ENCODE peak calls at places on chromosome 14, in six cellular contexts. Y is left ventricle myocardium inferior; B is A673; P is CD4-positive, alpha-beta memory T cell; U is CD4-positive, alpha-beta T cell; S is Panc1. A is an unnamed sample.

GRCh38 chr14:60655114-60655897 is 6.0 kb upstream of the SIX1 start:
- DNase-seq in B (no peak), S (no peak), U (no peak), Y (no peak), P (no peak), A (no peak)

GRCh38 chr14:90191154-90191553 is 65.2 kb upstream of the PSMC1 start:
- DNase-seq in Y (no peak), U (no peak), B (no peak), P (no peak), S (no peak), A (no peak)

GRCh38 chr14:96309907-96310330 is 53.2 kb downstream of the ATG2B start:
- DNase-seq in Y (no peak), U (no peak), P (no peak), S (no peak), B (peak; percentile 9), A (no peak)

GRCh38 chr14:58865520-58866281 is 227.9 kb downstream of the DACT1 start:
- DNase-seq in P (no peak), B (no peak), S (no peak), Y (no peak), U (no peak), A (no peak)

GRCh38 chr14:60807247-60807646 is 72.7 kb downstream of the MNAT1 start:
- DNase-seq in P (no peak), S (no peak), B (no peak), Y (no peak), U (no peak), A (no peak)

GRCh38 chr14:55339770-55340169 is 68.5 kb downstream of the FBXO34 start:
- DNase-seq in U (no peak), P (no peak), Y (no peak), S (no peak), B (no peak), A (no peak)

GRCh38 chr14:65927871-65928270 is 515.3 kb downstream of the FUT8 start:
- DNase-seq in B (no peak), Y (no peak), S (no peak), P (peak; percentile 73), U (peak; percentile 52), A (no peak)

GRCh38 chr14:106044949-106045596 is 518.7 kb downstream of the TMEM121 start:
- DNase-seq in Y (no peak), S (peak; percentile 2), U (peak; percentile 65), P (peak; percentile 66), B (peak; percentile 79), A (no peak)

GRCh38 chr14:28157289-28157869 is 609.2 kb upstream of the FOXG1 start:
- DNase-seq in B (no peak), S (no peak), Y (no peak), P (no peak), U (no peak), A (no peak)

GRCh38 chr14:100015251-100015655 is 50.0 kb upstream of the EVL start:
- DNase-seq in P (no peak), B (no peak), Y (no peak), U (no peak), S (no peak), A (no peak)

DNA sequence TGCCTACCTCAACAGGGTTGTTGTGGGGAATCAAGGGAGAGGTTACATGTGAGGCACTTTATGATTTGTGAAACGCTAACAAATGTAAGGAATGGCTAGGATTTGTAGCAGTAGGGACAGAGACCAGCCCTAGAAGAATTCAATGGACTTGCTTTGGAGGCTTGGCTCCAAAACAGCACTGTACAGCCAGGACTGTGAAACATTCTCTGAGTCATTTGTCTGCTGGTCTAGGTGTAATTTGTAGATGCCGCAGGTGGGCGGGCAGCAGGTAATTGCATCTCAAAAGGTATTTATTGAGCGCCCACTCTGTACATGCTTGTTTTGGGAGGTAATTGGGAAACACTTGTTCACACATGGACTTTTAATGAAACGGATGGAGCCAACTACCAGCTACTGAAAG is 11.4 kb downstream of the SLC7A8 start:
- DNase-seq in P (no peak), Y (no peak), B (no peak), U (no peak), S (no peak), A (no peak)
- H3K27ac ChIP-seq in P (no peak overlapping the region), Y (no peak overlapping the region), B (no peak overlapping the region), U (no peak overlapping the region), S (no peak overlapping the region), A (no peak overlapping the region)

GRCh38 chr14:53946404-53947400 is 9.9 kb downstream of the BMP4 start:
- DNase-seq in U (no peak), Y (no peak), S (no peak), B (no peak), P (no peak), A (no peak)
- H3K27ac ChIP-seq in U (no peak overlapping the region), Y (no peak overlapping the region), S (no peak overlapping the region), B (no peak overlapping the region), P (no peak overlapping the region), A (no peak overlapping the region)

GRCh38 chr14:35369701-35370191 is 34.8 kb downstream of the NFKBIA start:
- DNase-seq in P (no peak), Y (no peak), U (no peak), B (no peak), S (no peak), A (peak; percentile 12)

GRCh38 chr14:35368139-35368460 is 36.4 kb downstream of the NFKBIA start:
- DNase-seq in B (no peak), Y (no peak), P (no peak), S (no peak), U (no peak), A (no peak)

GRCh38 chr14:35367056-35367372 is 37.5 kb downstream of the NFKBIA start:
- DNase-seq in B (no peak), S (no peak), U (no peak), Y (no peak), P (no peak), A (no peak)

GRCh38 chr14:35368993-35369392 is 35.6 kb downstream of the NFKBIA start:
- DNase-seq in U (no peak), B (no peak), Y (no peak), P (no peak), S (no peak), A (no peak)

GRCh38 chr14:35368583-35368982 is 36.0 kb downstream of the NFKBIA start:
- DNase-seq in P (no peak), S (no peak), U (no peak), Y (no peak), B (no peak), A (no peak)
- H3K27ac ChIP-seq in P (no peak overlapping the region), S (peak overlapping the region; percentile 82), U (no peak overlapping the region), Y (no peak overlapping the region), B (no peak overlapping the region), A (no peak overlapping the region)

GRCh38 chr14:30822080-30822571 is 52.2 kb upstream of the COCH start:
- DNase-seq in U (no peak), S (no peak), Y (no peak), P (no peak), B (no peak), A (no peak)
- H3K27ac ChIP-seq in U (no peak overlapping the region), S (no peak overlapping the region), Y (no peak overlapping the region), P (no peak overlapping the region), B (no peak overlapping the region), A (no peak overlapping the region)

DNA sequence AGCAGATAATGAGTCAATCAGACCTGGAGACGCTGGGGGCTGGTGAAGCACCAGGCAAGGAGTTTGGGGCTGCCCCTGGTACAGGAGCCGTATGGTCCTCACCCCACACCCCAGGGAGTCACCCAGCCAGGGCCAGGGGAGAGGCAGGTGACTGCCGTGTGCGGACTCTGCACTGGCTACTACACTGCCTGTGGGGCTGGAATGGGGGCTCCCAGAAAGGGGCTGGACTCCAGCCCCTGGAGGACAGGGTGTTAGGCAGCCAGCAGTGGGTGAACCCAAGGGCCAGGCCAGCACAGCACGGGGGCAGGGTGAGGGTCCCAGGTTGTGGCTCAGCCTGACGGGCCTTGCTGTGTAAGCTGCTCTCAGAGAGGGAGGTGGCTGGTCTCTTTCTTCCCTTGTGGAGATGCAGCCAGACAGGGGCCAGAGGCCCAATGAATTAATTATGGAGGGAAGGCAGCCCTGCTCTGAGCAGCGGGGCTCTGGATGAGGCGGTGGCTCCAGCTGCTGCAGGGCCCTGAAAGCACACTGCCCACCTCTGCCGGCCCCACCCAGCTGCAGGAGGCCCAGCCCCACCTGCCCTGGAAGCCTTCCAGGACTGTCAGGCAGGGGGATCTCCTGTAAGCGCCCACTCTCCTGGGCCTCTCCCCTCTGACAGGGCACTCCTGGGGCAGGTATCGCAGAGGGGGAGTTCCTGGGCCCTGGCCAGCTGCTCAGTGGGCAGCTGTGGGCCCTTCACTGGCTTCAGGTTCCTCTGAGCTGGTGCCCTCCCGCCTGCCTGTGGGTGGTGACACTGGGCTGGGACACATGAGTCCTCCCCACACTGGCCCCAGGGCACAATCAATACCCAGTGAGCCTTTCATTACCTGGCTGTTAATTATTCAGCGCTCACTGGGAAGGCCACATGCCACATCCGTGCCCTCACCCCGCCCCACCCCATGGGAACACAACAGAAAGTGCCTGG is 142.5 kb upstream of the C14orf180 start:
- DNase-seq in U (no peak), B (no peak), Y (peak; percentile 9), S (no peak), P (no peak), A (no peak)
- H3K27ac ChIP-seq in U (no peak overlapping the region), B (no peak overlapping the region), Y (peak overlapping the region; percentile 71), S (no peak overlapping the region), P (no peak overlapping the region), A (no peak overlapping the region)

A was measured in substantia nigra.